ENCODE peak calls at places on chromosomes 11 and 22, in four cellular contexts. K is aorta, F is left kidney, M is caudate nucleus. G is an unnamed sample.

GRCh38 chr22:50399751-50400331 is 56.7 kb downstream of the PPP6R2 start:
- DNase-seq in K (peak; percentile 69), F (peak; percentile 51), M (no peak), G (peak; percentile 22)

GRCh38 chr11:16787035-16787744 is 48.7 kb downstream of the C11orf58 start:
- DNase-seq in K (no peak), F (no peak), M (no peak), G (no peak)

GRCh38 chr22:36386900-36387663 is 685 bp downstream of the MYH9 start:
- DNase-seq in K (peak; percentile 90), F (peak; percentile 68), M (no peak), G (peak; percentile 52)

GRCh38 chr22:30228509-30229359 is 17.8 kb downstream of the LIF start:
- DNase-seq in K (no peak), F (peak; percentile 71), M (no peak), G (no peak)

GRCh38 chr22:24543068-24543675 is 11.8 kb downstream of the GUCD1 start:
- DNase-seq in K (no peak), F (no peak), M (no peak), G (no peak)

GRCh38 chr11:1084561-1085439 is 10.1 kb downstream of the MUC2 start:
- DNase-seq in K (peak; percentile 35), F (no peak), M (no peak), G (no peak)

GRCh38 chr22:27110985-27111451 is 453.6 kb downstream of the MIAT start:
- DNase-seq in K (no peak), F (peak; percentile 52), M (no peak), G (no peak)

GRCh38 chr11:109851780-109852390 is 241.3 kb upstream of the ZC3H12C start:
- DNase-seq in K (no peak), F (no peak), M (no peak), G (no peak)

GRCh38 chr11:129721685-129722084 is 94.0 kb upstream of the TMEM45B start:
- DNase-seq in K (no peak), F (no peak), M (no peak), G (no peak)

GRCh38 chr11:117020873-117021564 is 77.2 kb downstream of the SIK3 start:
- DNase-seq in K (no peak), F (peak; percentile 53), M (no peak), G (no peak)

GRCh38 chr11:113555071-113555739 is 80.0 kb upstream of the DRD2 start:
- DNase-seq in K (no peak), F (peak; percentile 46), M (no peak), G (no peak)